ENCODE peak calls at places on chromosomes 3 and 15, in ten cellular contexts. One of them, this sample, is unnamed.

GRCh38 chr3:123446210-123446609 is 2.7 kb downstream of the ADCY5 start:
- DNase-seq in HepG2: no peak
- DNase-seq in K562: no peak
- DNase-seq in spleen: peak
- DNase-seq in transverse colon: no peak
- DNase-seq in endothelial cell of umbilical vein: no peak
- DNase-seq in HCT116: no peak
- DNase-seq in GM12891: no peak
- DNase-seq in sigmoid colon: no peak
- DNase-seq in breast epithelium: no peak
- DNase-seq in this sample: no peak

GRCh38 chr15:74442063-74442462 is 8.3 kb upstream of the SEMA7A start:
- DNase-seq in HCT116: no peak
- DNase-seq in HepG2: peak
- DNase-seq in endothelial cell of umbilical vein: no peak
- DNase-seq in sigmoid colon: no peak
- DNase-seq in breast epithelium: no peak
- DNase-seq in K562: no peak
- DNase-seq in transverse colon: no peak
- DNase-seq in spleen: peak
- DNase-seq in GM12891: no peak
- DNase-seq in this sample: no peak

GRCh38 chr3:179286331-179286730 is 35.4 kb upstream of the KCNMB3 start:
- DNase-seq in K562: no peak
- DNase-seq in transverse colon: no peak
- DNase-seq in sigmoid colon: no peak
- DNase-seq in HCT116: no peak
- DNase-seq in HepG2: no peak
- DNase-seq in breast epithelium: no peak
- DNase-seq in endothelial cell of umbilical vein: no peak
- DNase-seq in spleen: no peak
- DNase-seq in GM12891: no peak
- DNase-seq in this sample: no peak

GRCh38 chr3:197426161-197426566 is 127.8 kb upstream of the DLG1 start:
- DNase-seq in transverse colon: no peak
- DNase-seq in endothelial cell of umbilical vein: no peak
- DNase-seq in GM12891: no peak
- DNase-seq in HepG2: no peak
- DNase-seq in sigmoid colon: no peak
- DNase-seq in breast epithelium: no peak
- DNase-seq in HCT116: no peak
- DNase-seq in K562: no peak
- DNase-seq in spleen: no peak
- DNase-seq in this sample: no peak

GRCh38 chr15:72722071-72722696 is 36.2 kb downstream of the BBS4 start:
- DNase-seq in K562: peak
- DNase-seq in endothelial cell of umbilical vein: peak
- DNase-seq in GM12891: peak
- DNase-seq in HepG2: peak
- DNase-seq in HCT116: peak
- DNase-seq in breast epithelium: no peak
- DNase-seq in spleen: peak
- DNase-seq in sigmoid colon: no peak
- DNase-seq in transverse colon: peak
- DNase-seq in this sample: no peak

GRCh38 chr15:64623347-64624024 is 151.9 kb downstream of the RBPMS2 start:
- DNase-seq in transverse colon: no peak
- DNase-seq in breast epithelium: no peak
- DNase-seq in GM12891: no peak
- DNase-seq in HCT116: no peak
- DNase-seq in endothelial cell of umbilical vein: no peak
- DNase-seq in K562: no peak
- DNase-seq in HepG2: no peak
- DNase-seq in sigmoid colon: no peak
- DNase-seq in spleen: no peak
- DNase-seq in this sample: no peak

GRCh38 chr3:131091768-131092167 is 65.1 kb downstream of the NEK11 start:
- DNase-seq in HCT116: no peak
- DNase-seq in GM12891: no peak
- DNase-seq in spleen: no peak
- DNase-seq in HepG2: peak
- DNase-seq in transverse colon: no peak
- DNase-seq in endothelial cell of umbilical vein: no peak
- DNase-seq in sigmoid colon: no peak
- DNase-seq in K562: no peak
- DNase-seq in breast epithelium: no peak
- DNase-seq in this sample: no peak

GRCh38 chr3:116129187-116129945 is 315.9 kb downstream of the LSAMP start:
- DNase-seq in HepG2: no peak
- DNase-seq in K562: no peak
- DNase-seq in breast epithelium: no peak
- DNase-seq in spleen: no peak
- DNase-seq in HCT116: no peak
- DNase-seq in endothelial cell of umbilical vein: no peak
- DNase-seq in transverse colon: no peak
- DNase-seq in sigmoid colon: no peak
- DNase-seq in GM12891: no peak
- DNase-seq in this sample: no peak

DNA sequence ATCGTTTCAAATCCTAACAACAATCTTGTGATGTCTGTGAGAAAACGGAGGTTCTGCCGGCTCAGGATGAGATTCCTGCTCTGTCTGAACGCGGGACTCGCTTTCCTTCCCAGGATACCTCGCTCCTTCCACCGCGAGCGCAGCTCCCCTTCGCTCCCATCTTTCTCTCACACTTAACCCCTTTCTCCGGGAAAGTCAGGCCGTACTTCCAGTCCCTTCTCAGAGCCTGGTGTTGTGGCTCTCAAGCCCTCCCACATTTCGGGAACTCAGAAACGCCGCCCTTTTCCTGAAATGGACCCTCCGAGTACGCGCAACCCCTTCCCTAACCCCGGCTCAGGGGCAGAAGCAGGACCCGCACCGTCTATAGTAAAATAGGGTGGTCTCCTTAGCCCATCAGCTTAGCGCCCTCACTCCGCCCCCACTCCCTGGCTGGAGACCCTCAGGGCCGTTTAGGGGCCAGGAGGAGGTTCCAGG is 377 bp upstream of the FEM1B start:
- DNase-seq in GM12891: no peak
- DNase-seq in breast epithelium: no peak
- DNase-seq in HepG2: no peak
- DNase-seq in spleen: no peak
- DNase-seq in sigmoid colon: peak
- DNase-seq in HCT116: no peak
- DNase-seq in K562: no peak
- DNase-seq in transverse colon: peak
- DNase-seq in endothelial cell of umbilical vein: no peak
- DNase-seq in this sample: no peak
- TF ChIP-seq POLR2AphosphoS5 in GM12891: no peak
- TF ChIP-seq POLR2AphosphoS5 in breast epithelium: no peak
- TF ChIP-seq POLR2AphosphoS5 in HepG2: no peak
- TF ChIP-seq POLR2AphosphoS5 in spleen: no peak
- TF ChIP-seq POLR2AphosphoS5 in sigmoid colon: no peak
- TF ChIP-seq POLR2AphosphoS5 in HCT116: no peak
- TF ChIP-seq POLR2AphosphoS5 in K562: no peak
- TF ChIP-seq POLR2AphosphoS5 in transverse colon: no peak
- TF ChIP-seq POLR2AphosphoS5 in endothelial cell of umbilical vein: no peak
- TF ChIP-seq POLR2AphosphoS5 in this sample: no peak

DNA sequence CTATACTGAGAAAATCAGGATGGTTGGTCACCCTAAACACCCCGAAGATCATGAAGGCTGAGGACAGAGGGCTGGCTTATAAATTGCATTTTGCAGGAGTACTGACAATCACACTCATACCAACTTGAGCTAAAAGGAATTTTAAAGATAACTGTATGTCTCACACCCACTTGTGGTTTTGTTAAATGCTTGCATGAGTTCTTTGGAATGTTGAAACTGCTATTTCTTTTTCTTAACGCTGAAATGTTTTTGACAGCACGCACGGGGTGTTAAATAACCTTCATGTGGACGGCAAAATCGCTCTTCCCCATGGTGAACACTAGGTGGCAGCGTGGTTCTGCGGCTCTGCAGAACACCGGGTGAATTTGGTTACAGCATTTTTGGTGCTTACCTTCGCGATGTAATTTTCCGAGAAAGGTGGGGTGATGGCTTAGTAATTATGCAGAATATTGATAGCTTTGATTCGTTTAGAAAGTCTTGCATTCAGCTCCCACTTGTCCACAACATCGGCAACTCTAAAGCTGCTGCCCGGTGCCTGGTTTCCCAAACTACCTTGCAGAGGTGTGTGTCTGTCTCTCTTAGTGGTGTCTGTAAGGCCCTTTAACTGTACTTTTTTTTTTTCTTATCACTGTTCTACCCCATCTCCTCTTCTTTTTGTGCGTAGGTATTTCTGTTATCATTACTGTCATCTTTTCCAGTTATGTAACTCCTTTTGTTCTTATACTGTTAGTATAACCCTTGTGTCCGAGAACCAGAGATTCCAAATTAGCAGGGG is 51.7 kb downstream of the ARNT2 start:
- DNase-seq in GM12891: peak
- DNase-seq in sigmoid colon: peak
- DNase-seq in HCT116: peak
- DNase-seq in breast epithelium: no peak
- DNase-seq in endothelial cell of umbilical vein: peak
- DNase-seq in HepG2: peak
- DNase-seq in spleen: no peak
- DNase-seq in K562: peak
- DNase-seq in transverse colon: peak
- DNase-seq in this sample: no peak
- TF ChIP-seq POLR2A in GM12891: no peak
- TF ChIP-seq POLR2A in sigmoid colon: no peak
- TF ChIP-seq POLR2A in HCT116: no peak
- TF ChIP-seq POLR2A in breast epithelium: no peak
- TF ChIP-seq POLR2A in endothelial cell of umbilical vein: no peak
- TF ChIP-seq POLR2A in HepG2: no peak
- TF ChIP-seq POLR2A in spleen: no peak
- TF ChIP-seq POLR2A in K562: no peak
- TF ChIP-seq POLR2A in transverse colon: no peak
- TF ChIP-seq POLR2A in this sample: no peak

GRCh38 chr15:67135494-67135893 is 70.1 kb downstream of the SMAD3 start:
- DNase-seq in sigmoid colon: peak
- DNase-seq in K562: no peak
- DNase-seq in HepG2: peak
- DNase-seq in GM12891: no peak
- DNase-seq in transverse colon: no peak
- DNase-seq in endothelial cell of umbilical vein: peak
- DNase-seq in breast epithelium: no peak
- DNase-seq in HCT116: no peak
- DNase-seq in spleen: no peak
- DNase-seq in this sample: no peak

GRCh38 chr15:67132276-67132675 is 66.9 kb downstream of the SMAD3 start:
- DNase-seq in HCT116: no peak
- DNase-seq in sigmoid colon: peak
- DNase-seq in transverse colon: no peak
- DNase-seq in spleen: no peak
- DNase-seq in GM12891: no peak
- DNase-seq in endothelial cell of umbilical vein: no peak
- DNase-seq in K562: no peak
- DNase-seq in breast epithelium: no peak
- DNase-seq in HepG2: no peak
- DNase-seq in this sample: no peak

GRCh38 chr15:67134577-67135492 is 69.4 kb downstream of the SMAD3 start:
- DNase-seq in spleen: no peak
- DNase-seq in endothelial cell of umbilical vein: no peak
- DNase-seq in transverse colon: no peak
- DNase-seq in sigmoid colon: peak
- DNase-seq in HCT116: no peak
- DNase-seq in breast epithelium: no peak
- DNase-seq in K562: no peak
- DNase-seq in GM12891: no peak
- DNase-seq in HepG2: no peak
- DNase-seq in this sample: no peak

GRCh38 chr15:67133026-67133425 is 67.6 kb downstream of the SMAD3 start:
- DNase-seq in endothelial cell of umbilical vein: no peak
- DNase-seq in K562: no peak
- DNase-seq in HepG2: no peak
- DNase-seq in HCT116: no peak
- DNase-seq in sigmoid colon: peak
- DNase-seq in GM12891: no peak
- DNase-seq in transverse colon: no peak
- DNase-seq in spleen: no peak
- DNase-seq in breast epithelium: no peak
- DNase-seq in this sample: no peak

GRCh38 chr15:67133738-67134576 is 68.6 kb downstream of the SMAD3 start:
- DNase-seq in spleen: no peak
- DNase-seq in transverse colon: peak
- DNase-seq in sigmoid colon: peak
- DNase-seq in K562: no peak
- DNase-seq in HCT116: no peak
- DNase-seq in HepG2: no peak
- DNase-seq in GM12891: no peak
- DNase-seq in breast epithelium: no peak
- DNase-seq in endothelial cell of umbilical vein: peak
- DNase-seq in this sample: no peak
- TF ChIP-seq POLR2AphosphoS5 in spleen: peak
- TF ChIP-seq POLR2AphosphoS5 in transverse colon: peak
- TF ChIP-seq POLR2AphosphoS5 in sigmoid colon: no peak
- TF ChIP-seq POLR2AphosphoS5 in K562: no peak
- TF ChIP-seq POLR2AphosphoS5 in HCT116: no peak
- TF ChIP-seq POLR2AphosphoS5 in HepG2: no peak
- TF ChIP-seq POLR2AphosphoS5 in GM12891: peak
- TF ChIP-seq POLR2AphosphoS5 in breast epithelium: no peak
- TF ChIP-seq POLR2AphosphoS5 in endothelial cell of umbilical vein: peak
- TF ChIP-seq POLR2AphosphoS5 in this sample: peak

GRCh38 chr3:139755551-139755950 is 77.8 kb upstream of the NMNAT3 start:
- DNase-seq in transverse colon: no peak
- DNase-seq in HCT116: no peak
- DNase-seq in K562: no peak
- DNase-seq in sigmoid colon: no peak
- DNase-seq in GM12891: no peak
- DNase-seq in endothelial cell of umbilical vein: no peak
- DNase-seq in HepG2: no peak
- DNase-seq in breast epithelium: no peak
- DNase-seq in spleen: no peak
- DNase-seq in this sample: peak

GRCh38 chr3:139757448-139758030 is 79.8 kb upstream of the NMNAT3 start:
- DNase-seq in HCT116: no peak
- DNase-seq in transverse colon: no peak
- DNase-seq in endothelial cell of umbilical vein: no peak
- DNase-seq in sigmoid colon: no peak
- DNase-seq in spleen: no peak
- DNase-seq in K562: no peak
- DNase-seq in HepG2: no peak
- DNase-seq in breast epithelium: no peak
- DNase-seq in GM12891: no peak
- DNase-seq in this sample: no peak

GRCh38 chr3:139759470-139759869 is 81.7 kb upstream of the NMNAT3 start:
- DNase-seq in endothelial cell of umbilical vein: no peak
- DNase-seq in spleen: no peak
- DNase-seq in breast epithelium: no peak
- DNase-seq in HepG2: no peak
- DNase-seq in transverse colon: no peak
- DNase-seq in sigmoid colon: no peak
- DNase-seq in HCT116: no peak
- DNase-seq in GM12891: no peak
- DNase-seq in K562: no peak
- DNase-seq in this sample: no peak

GRCh38 chr3:139756529-139757103 is 78.8 kb upstream of the NMNAT3 start:
- DNase-seq in sigmoid colon: no peak
- DNase-seq in breast epithelium: no peak
- DNase-seq in HepG2: no peak
- DNase-seq in GM12891: no peak
- DNase-seq in spleen: no peak
- DNase-seq in endothelial cell of umbilical vein: no peak
- DNase-seq in transverse colon: no peak
- DNase-seq in K562: no peak
- DNase-seq in HCT116: no peak
- DNase-seq in this sample: peak

GRCh38 chr3:139758654-139759291 is 81.0 kb upstream of the NMNAT3 start:
- DNase-seq in sigmoid colon: no peak
- DNase-seq in GM12891: no peak
- DNase-seq in breast epithelium: no peak
- DNase-seq in transverse colon: no peak
- DNase-seq in HepG2: no peak
- DNase-seq in endothelial cell of umbilical vein: no peak
- DNase-seq in HCT116: no peak
- DNase-seq in spleen: no peak
- DNase-seq in K562: no peak
- DNase-seq in this sample: peak
- TF ChIP-seq POLR2A in sigmoid colon: no peak
- TF ChIP-seq POLR2A in GM12891: no peak
- TF ChIP-seq POLR2A in breast epithelium: no peak
- TF ChIP-seq POLR2A in transverse colon: no peak
- TF ChIP-seq POLR2A in HepG2: no peak
- TF ChIP-seq POLR2A in endothelial cell of umbilical vein: no peak
- TF ChIP-seq POLR2A in HCT116: no peak
- TF ChIP-seq POLR2A in spleen: no peak
- TF ChIP-seq POLR2A in K562: no peak
- TF ChIP-seq POLR2A in this sample: no peak

This sample was measured in esophagus muscularis mucosa.